ENCODE peak calls at places on chromosomes 2 and 18, in six cellular contexts. One of them, this sample, is unnamed.

GRCh38 chr2:232901711-232902578 is 31.9 kb downstream of the SNORC start:
- DNase-seq in RPMI7951: peak
- DNase-seq in activated CD4-positive, alpha-beta T cell treated with anti-CD3 and anti-CD28 coated beads for 24 hours: peak
- DNase-seq in non-pigmented ciliary epithelial cell: peak
- DNase-seq in A673: peak
- DNase-seq in stimulated activated CD4-positive, alpha-beta T cell treated with anti-CD3 and anti-CD28 coated beads, Interleukin-15, amount 100 ng/mL, for 24 hours: peak
- DNase-seq in this sample: peak

GRCh38 chr2:205906419-205906818 is 179.6 kb downstream of the INO80D start:
- DNase-seq in RPMI7951: no peak
- DNase-seq in activated CD4-positive, alpha-beta T cell treated with anti-CD3 and anti-CD28 coated beads for 24 hours: no peak
- DNase-seq in non-pigmented ciliary epithelial cell: no peak
- DNase-seq in A673: no peak
- DNase-seq in stimulated activated CD4-positive, alpha-beta T cell treated with anti-CD3 and anti-CD28 coated beads, Interleukin-15, amount 100 ng/mL, for 24 hours: no peak
- DNase-seq in this sample: no peak

GRCh38 chr18:77063256-77063655 is 69.3 kb downstream of the MBP start:
- DNase-seq in RPMI7951: peak
- DNase-seq in activated CD4-positive, alpha-beta T cell treated with anti-CD3 and anti-CD28 coated beads for 24 hours: peak
- DNase-seq in non-pigmented ciliary epithelial cell: peak
- DNase-seq in A673: no peak
- DNase-seq in stimulated activated CD4-positive, alpha-beta T cell treated with anti-CD3 and anti-CD28 coated beads, Interleukin-15, amount 100 ng/mL, for 24 hours: peak
- DNase-seq in this sample: peak

GRCh38 chr2:240369725-240370585 is 65.5 kb upstream of the GPC1 start:
- DNase-seq in RPMI7951: peak
- DNase-seq in activated CD4-positive, alpha-beta T cell treated with anti-CD3 and anti-CD28 coated beads for 24 hours: no peak
- DNase-seq in non-pigmented ciliary epithelial cell: peak
- DNase-seq in A673: no peak
- DNase-seq in stimulated activated CD4-positive, alpha-beta T cell treated with anti-CD3 and anti-CD28 coated beads, Interleukin-15, amount 100 ng/mL, for 24 hours: no peak
- DNase-seq in this sample: no peak

GRCh38 chr2:218827701-218828476 is 3.7 kb downstream of the PRKAG3 start:
- DNase-seq in RPMI7951: no peak
- DNase-seq in activated CD4-positive, alpha-beta T cell treated with anti-CD3 and anti-CD28 coated beads for 24 hours: no peak
- DNase-seq in non-pigmented ciliary epithelial cell: no peak
- DNase-seq in A673: no peak
- DNase-seq in stimulated activated CD4-positive, alpha-beta T cell treated with anti-CD3 and anti-CD28 coated beads, Interleukin-15, amount 100 ng/mL, for 24 hours: no peak
- DNase-seq in this sample: no peak

GRCh38 chr18:59502222-59502898 is 143.3 kb upstream of the LMAN1 start:
- DNase-seq in RPMI7951: peak
- DNase-seq in activated CD4-positive, alpha-beta T cell treated with anti-CD3 and anti-CD28 coated beads for 24 hours: no peak
- DNase-seq in non-pigmented ciliary epithelial cell: peak
- DNase-seq in A673: no peak
- DNase-seq in stimulated activated CD4-positive, alpha-beta T cell treated with anti-CD3 and anti-CD28 coated beads, Interleukin-15, amount 100 ng/mL, for 24 hours: no peak
- DNase-seq in this sample: no peak

GRCh38 chr2:127537644-127538043 is 2.2 kb downstream of the MYO7B start:
- DNase-seq in RPMI7951: no peak
- DNase-seq in activated CD4-positive, alpha-beta T cell treated with anti-CD3 and anti-CD28 coated beads for 24 hours: no peak
- DNase-seq in non-pigmented ciliary epithelial cell: no peak
- DNase-seq in A673: no peak
- DNase-seq in stimulated activated CD4-positive, alpha-beta T cell treated with anti-CD3 and anti-CD28 coated beads, Interleukin-15, amount 100 ng/mL, for 24 hours: no peak
- DNase-seq in this sample: no peak

GRCh38 chr2:194003911-194004310 is 1653.1 kb upstream of the SLC39A10 start:
- DNase-seq in RPMI7951: no peak
- DNase-seq in activated CD4-positive, alpha-beta T cell treated with anti-CD3 and anti-CD28 coated beads for 24 hours: no peak
- DNase-seq in non-pigmented ciliary epithelial cell: no peak
- DNase-seq in A673: no peak
- DNase-seq in stimulated activated CD4-positive, alpha-beta T cell treated with anti-CD3 and anti-CD28 coated beads, Interleukin-15, amount 100 ng/mL, for 24 hours: no peak
- DNase-seq in this sample: no peak

GRCh38 chr18:36576339-36576738 is 252.5 kb downstream of the TPGS2 start:
- DNase-seq in RPMI7951: no peak
- DNase-seq in activated CD4-positive, alpha-beta T cell treated with anti-CD3 and anti-CD28 coated beads for 24 hours: no peak
- DNase-seq in non-pigmented ciliary epithelial cell: no peak
- DNase-seq in A673: no peak
- DNase-seq in stimulated activated CD4-positive, alpha-beta T cell treated with anti-CD3 and anti-CD28 coated beads, Interleukin-15, amount 100 ng/mL, for 24 hours: no peak
- DNase-seq in this sample: no peak

GRCh38 chr18:5628512-5629255 is 84.9 kb upstream of the EPB41L3 start:
- DNase-seq in RPMI7951: peak
- DNase-seq in activated CD4-positive, alpha-beta T cell treated with anti-CD3 and anti-CD28 coated beads for 24 hours: no peak
- DNase-seq in non-pigmented ciliary epithelial cell: no peak
- DNase-seq in A673: peak
- DNase-seq in stimulated activated CD4-positive, alpha-beta T cell treated with anti-CD3 and anti-CD28 coated beads, Interleukin-15, amount 100 ng/mL, for 24 hours: peak
- DNase-seq in this sample: peak

GRCh38 chr2:120846406-120847095 is 110.9 kb downstream of the GLI2 start:
- DNase-seq in RPMI7951: no peak
- DNase-seq in activated CD4-positive, alpha-beta T cell treated with anti-CD3 and anti-CD28 coated beads for 24 hours: no peak
- DNase-seq in non-pigmented ciliary epithelial cell: no peak
- DNase-seq in A673: no peak
- DNase-seq in stimulated activated CD4-positive, alpha-beta T cell treated with anti-CD3 and anti-CD28 coated beads, Interleukin-15, amount 100 ng/mL, for 24 hours: no peak
- DNase-seq in this sample: no peak

GRCh38 chr2:133026536-133027177 is 356.7 kb upstream of the LYPD1 start:
- DNase-seq in RPMI7951: no peak
- DNase-seq in activated CD4-positive, alpha-beta T cell treated with anti-CD3 and anti-CD28 coated beads for 24 hours: no peak
- DNase-seq in non-pigmented ciliary epithelial cell: no peak
- DNase-seq in A673: peak
- DNase-seq in stimulated activated CD4-positive, alpha-beta T cell treated with anti-CD3 and anti-CD28 coated beads, Interleukin-15, amount 100 ng/mL, for 24 hours: no peak
- DNase-seq in this sample: no peak

GRCh38 chr2:96449637-96450036 is 55.5 kb downstream of the NEURL3 start:
- DNase-seq in RPMI7951: no peak
- DNase-seq in activated CD4-positive, alpha-beta T cell treated with anti-CD3 and anti-CD28 coated beads for 24 hours: no peak
- DNase-seq in non-pigmented ciliary epithelial cell: no peak
- DNase-seq in A673: no peak
- DNase-seq in stimulated activated CD4-positive, alpha-beta T cell treated with anti-CD3 and anti-CD28 coated beads, Interleukin-15, amount 100 ng/mL, for 24 hours: no peak
- DNase-seq in this sample: no peak

GRCh38 chr2:191905336-191905735 is 58.4 kb upstream of the CAVIN2 start:
- DNase-seq in RPMI7951: no peak
- DNase-seq in activated CD4-positive, alpha-beta T cell treated with anti-CD3 and anti-CD28 coated beads for 24 hours: no peak
- DNase-seq in non-pigmented ciliary epithelial cell: no peak
- DNase-seq in A673: no peak
- DNase-seq in stimulated activated CD4-positive, alpha-beta T cell treated with anti-CD3 and anti-CD28 coated beads, Interleukin-15, amount 100 ng/mL, for 24 hours: no peak
- DNase-seq in this sample: no peak

GRCh38 chr2:101842471-101842870 is 145.0 kb downstream of the MAP4K4 start:
- DNase-seq in RPMI7951: no peak
- DNase-seq in activated CD4-positive, alpha-beta T cell treated with anti-CD3 and anti-CD28 coated beads for 24 hours: no peak
- DNase-seq in non-pigmented ciliary epithelial cell: no peak
- DNase-seq in A673: no peak
- DNase-seq in stimulated activated CD4-positive, alpha-beta T cell treated with anti-CD3 and anti-CD28 coated beads, Interleukin-15, amount 100 ng/mL, for 24 hours: no peak
- DNase-seq in this sample: no peak

GRCh38 chr2:217977840-217978535 is 24.8 kb downstream of the TNS1 start:
- DNase-seq in RPMI7951: no peak
- DNase-seq in activated CD4-positive, alpha-beta T cell treated with anti-CD3 and anti-CD28 coated beads for 24 hours: no peak
- DNase-seq in non-pigmented ciliary epithelial cell: no peak
- DNase-seq in A673: no peak
- DNase-seq in stimulated activated CD4-positive, alpha-beta T cell treated with anti-CD3 and anti-CD28 coated beads, Interleukin-15, amount 100 ng/mL, for 24 hours: no peak
- DNase-seq in this sample: no peak

GRCh38 chr2:11764359-11764758 is 17.9 kb downstream of the LPIN1 start:
- DNase-seq in RPMI7951: no peak
- DNase-seq in activated CD4-positive, alpha-beta T cell treated with anti-CD3 and anti-CD28 coated beads for 24 hours: no peak
- DNase-seq in non-pigmented ciliary epithelial cell: no peak
- DNase-seq in A673: no peak
- DNase-seq in stimulated activated CD4-positive, alpha-beta T cell treated with anti-CD3 and anti-CD28 coated beads, Interleukin-15, amount 100 ng/mL, for 24 hours: no peak
- DNase-seq in this sample: no peak

GRCh38 chr2:156474316-156474715 is 38.1 kb downstream of the GPD2 start:
- DNase-seq in RPMI7951: no peak
- DNase-seq in activated CD4-positive, alpha-beta T cell treated with anti-CD3 and anti-CD28 coated beads for 24 hours: no peak
- DNase-seq in non-pigmented ciliary epithelial cell: no peak
- DNase-seq in A673: no peak
- DNase-seq in stimulated activated CD4-positive, alpha-beta T cell treated with anti-CD3 and anti-CD28 coated beads, Interleukin-15, amount 100 ng/mL, for 24 hours: no peak
- DNase-seq in this sample: no peak

GRCh38 chr18:44537521-44537920 is 143.2 kb upstream of the SETBP1 start:
- DNase-seq in RPMI7951: peak
- DNase-seq in activated CD4-positive, alpha-beta T cell treated with anti-CD3 and anti-CD28 coated beads for 24 hours: no peak
- DNase-seq in non-pigmented ciliary epithelial cell: peak
- DNase-seq in A673: peak
- DNase-seq in stimulated activated CD4-positive, alpha-beta T cell treated with anti-CD3 and anti-CD28 coated beads, Interleukin-15, amount 100 ng/mL, for 24 hours: no peak
- DNase-seq in this sample: no peak

GRCh38 chr18:50127516-50128229 is 67.3 kb downstream of the MYO5B start:
- DNase-seq in RPMI7951: no peak
- DNase-seq in activated CD4-positive, alpha-beta T cell treated with anti-CD3 and anti-CD28 coated beads for 24 hours: no peak
- DNase-seq in non-pigmented ciliary epithelial cell: no peak
- DNase-seq in A673: no peak
- DNase-seq in stimulated activated CD4-positive, alpha-beta T cell treated with anti-CD3 and anti-CD28 coated beads, Interleukin-15, amount 100 ng/mL, for 24 hours: no peak
- DNase-seq in this sample: no peak

GRCh38 chr2:17735864-17736263 is 17.7 kb downstream of the SMC6 start:
- DNase-seq in RPMI7951: no peak
- DNase-seq in activated CD4-positive, alpha-beta T cell treated with anti-CD3 and anti-CD28 coated beads for 24 hours: no peak
- DNase-seq in non-pigmented ciliary epithelial cell: no peak
- DNase-seq in A673: no peak
- DNase-seq in stimulated activated CD4-positive, alpha-beta T cell treated with anti-CD3 and anti-CD28 coated beads, Interleukin-15, amount 100 ng/mL, for 24 hours: no peak
- DNase-seq in this sample: no peak

GRCh38 chr2:198008230-198008629 is 203.8 kb downstream of the PLCL1 start:
- DNase-seq in RPMI7951: no peak
- DNase-seq in activated CD4-positive, alpha-beta T cell treated with anti-CD3 and anti-CD28 coated beads for 24 hours: no peak
- DNase-seq in non-pigmented ciliary epithelial cell: no peak
- DNase-seq in A673: no peak
- DNase-seq in stimulated activated CD4-positive, alpha-beta T cell treated with anti-CD3 and anti-CD28 coated beads, Interleukin-15, amount 100 ng/mL, for 24 hours: no peak
- DNase-seq in this sample: no peak

GRCh38 chr2:16958266-16958665 is 292.6 kb upstream of the CYRIA start:
- DNase-seq in RPMI7951: no peak
- DNase-seq in activated CD4-positive, alpha-beta T cell treated with anti-CD3 and anti-CD28 coated beads for 24 hours: no peak
- DNase-seq in non-pigmented ciliary epithelial cell: no peak
- DNase-seq in A673: no peak
- DNase-seq in stimulated activated CD4-positive, alpha-beta T cell treated with anti-CD3 and anti-CD28 coated beads, Interleukin-15, amount 100 ng/mL, for 24 hours: no peak
- DNase-seq in this sample: no peak

GRCh38 chr18:48342125-48342524 is 67.1 kb downstream of the ZBTB7C start:
- DNase-seq in RPMI7951: no peak
- DNase-seq in activated CD4-positive, alpha-beta T cell treated with anti-CD3 and anti-CD28 coated beads for 24 hours: no peak
- DNase-seq in non-pigmented ciliary epithelial cell: no peak
- DNase-seq in A673: no peak
- DNase-seq in stimulated activated CD4-positive, alpha-beta T cell treated with anti-CD3 and anti-CD28 coated beads, Interleukin-15, amount 100 ng/mL, for 24 hours: no peak
- DNase-seq in this sample: no peak

GRCh38 chr18:12779043-12779442 is 76.2 kb downstream of the PSMG2 start:
- DNase-seq in RPMI7951: no peak
- DNase-seq in activated CD4-positive, alpha-beta T cell treated with anti-CD3 and anti-CD28 coated beads for 24 hours: no peak
- DNase-seq in non-pigmented ciliary epithelial cell: no peak
- DNase-seq in A673: no peak
- DNase-seq in stimulated activated CD4-positive, alpha-beta T cell treated with anti-CD3 and anti-CD28 coated beads, Interleukin-15, amount 100 ng/mL, for 24 hours: no peak
- DNase-seq in this sample: no peak

GRCh38 chr2:233823731-233824121 is 30.6 kb downstream of the HJURP start:
- DNase-seq in RPMI7951: no peak
- DNase-seq in activated CD4-positive, alpha-beta T cell treated with anti-CD3 and anti-CD28 coated beads for 24 hours: no peak
- DNase-seq in non-pigmented ciliary epithelial cell: no peak
- DNase-seq in A673: no peak
- DNase-seq in stimulated activated CD4-positive, alpha-beta T cell treated with anti-CD3 and anti-CD28 coated beads, Interleukin-15, amount 100 ng/mL, for 24 hours: no peak
- DNase-seq in this sample: peak

GRCh38 chr2:33412920-33413319 is 63.5 kb upstream of the RASGRP3 start:
- DNase-seq in RPMI7951: peak
- DNase-seq in activated CD4-positive, alpha-beta T cell treated with anti-CD3 and anti-CD28 coated beads for 24 hours: no peak
- DNase-seq in non-pigmented ciliary epithelial cell: no peak
- DNase-seq in A673: peak
- DNase-seq in stimulated activated CD4-positive, alpha-beta T cell treated with anti-CD3 and anti-CD28 coated beads, Interleukin-15, amount 100 ng/mL, for 24 hours: no peak
- DNase-seq in this sample: no peak

GRCh38 chr2:43636616-43637015 is 444 bp upstream of the PLEKHH2 start:
- DNase-seq in RPMI7951: no peak
- DNase-seq in activated CD4-positive, alpha-beta T cell treated with anti-CD3 and anti-CD28 coated beads for 24 hours: no peak
- DNase-seq in non-pigmented ciliary epithelial cell: no peak
- DNase-seq in A673: no peak
- DNase-seq in stimulated activated CD4-positive, alpha-beta T cell treated with anti-CD3 and anti-CD28 coated beads, Interleukin-15, amount 100 ng/mL, for 24 hours: peak
- DNase-seq in this sample: peak

GRCh38 chr2:229519655-229520054 is 194.7 kb downstream of the DNER start:
- DNase-seq in RPMI7951: peak
- DNase-seq in activated CD4-positive, alpha-beta T cell treated with anti-CD3 and anti-CD28 coated beads for 24 hours: no peak
- DNase-seq in non-pigmented ciliary epithelial cell: no peak
- DNase-seq in A673: no peak
- DNase-seq in stimulated activated CD4-positive, alpha-beta T cell treated with anti-CD3 and anti-CD28 coated beads, Interleukin-15, amount 100 ng/mL, for 24 hours: no peak
- DNase-seq in this sample: no peak

GRCh38 chr2:9473985-9474360 is 378 bp upstream of the IAH1 start:
- DNase-seq in RPMI7951: no peak
- DNase-seq in activated CD4-positive, alpha-beta T cell treated with anti-CD3 and anti-CD28 coated beads for 24 hours: peak
- DNase-seq in non-pigmented ciliary epithelial cell: no peak
- DNase-seq in A673: peak
- DNase-seq in stimulated activated CD4-positive, alpha-beta T cell treated with anti-CD3 and anti-CD28 coated beads, Interleukin-15, amount 100 ng/mL, for 24 hours: peak
- DNase-seq in this sample: peak

This sample was measured in activated CD4-positive, alpha-beta memory T cell treated with anti-CD3 and anti-CD28 coated beads for 36 hours.